ENCODE peak calls at places on chromosomes 6 and 20, in eight cellular contexts. D, M, K, I, F, V, C and T are unnamed samples.
A peak's percentile ranks its signal among the peaks of the same experiment; 100 is the strongest.

GRCh38 chr6:155530219-155530834 is 74.7 kb upstream of the NOX3 start:
- DNase-seq in D (peak; percentile 68), I (peak; percentile 10), M (no peak), V (no peak), C (no peak), K (no peak), F (peak; percentile 60), T (no peak)

GRCh38 chr6:47646689-47647088 is 51.7 kb upstream of the ADGRF4 start:
- DNase-seq in K (no peak), V (no peak), D (no peak), C (no peak), M (no peak), F (no peak), I (no peak), T (no peak)

GRCh38 chr20:32474009-32474716 is 111.0 kb downstream of the NOL4L start:
- DNase-seq in M (no peak), F (no peak), K (no peak), V (no peak), I (no peak), C (no peak), D (no peak), T (no peak)

GRCh38 chr6:7200598-7201443 is 93.1 kb downstream of the RREB1 start:
- DNase-seq in D (no peak), K (no peak), M (no peak), V (no peak), C (no peak), F (no peak), I (no peak), T (peak; percentile 93)

GRCh38 chr6:169723991-169724553 is at the start of gene PHF10:
- DNase-seq in V (peak; percentile 64), D (peak; percentile 45), C (peak; percentile 56), I (peak; percentile 51), F (no peak), K (no peak), M (peak; percentile 56), T (peak; percentile 22)

GRCh38 chr6:83879746-83880145 is 20.3 kb downstream of the CYB5R4 start:
- DNase-seq in K (no peak), V (no peak), C (no peak), I (no peak), M (no peak), D (no peak), F (no peak), T (no peak)

GRCh38 chr6:139823808-139824126 is 449.3 kb upstream of the CITED2 start:
- DNase-seq in K (no peak), I (no peak), V (no peak), C (no peak), D (no peak), F (no peak), M (no peak), T (no peak)

GRCh38 chr6:143549630-143550268 is 38.2 kb upstream of the FUCA2 start:
- DNase-seq in K (no peak), F (no peak), C (no peak), V (no peak), M (no peak), I (no peak), D (no peak), T (no peak)

GRCh38 chr6:38404900-38405556 is 234.7 kb downstream of the BTBD9 start:
- DNase-seq in I (no peak), M (no peak), V (no peak), K (no peak), D (peak; percentile 25), F (peak; percentile 7), C (no peak), T (peak; percentile 16)
- H3K4me1 ChIP-seq in I (no peaks in the 10 kb centered on the region), M (peaks cover 7% of the 10 kb centered on the region), V (no peaks in the 10 kb centered on the region), K (peaks cover 21% of the 10 kb centered on the region), D (no peaks in the 10 kb centered on the region), F (no peaks in the 10 kb centered on the region), C (peaks cover 10% of the 10 kb centered on the region), T (no peaks in the 10 kb centered on the region)

GRCh38 chr6:29965873-29966601 is 23.7 kb downstream of the HLA-A start:
- DNase-seq in V (peak; percentile 71), D (peak; percentile 53), C (peak; percentile 94), K (peak; percentile 31), F (peak; percentile 57), I (peak; percentile 54), M (no peak), T (peak; percentile 57)
- H3K4me1 ChIP-seq in V (peaks cover 30% of the 10 kb centered on the region), D (peaks cover 26% of the 10 kb centered on the region), C (peaks cover 20% of the 10 kb centered on the region), K (peaks cover 30% of the 10 kb centered on the region), F (peaks cover 5% of the 10 kb centered on the region), I (peaks cover 50% of the 10 kb centered on the region), M (peaks cover 11% of the 10 kb centered on the region), T (no peaks in the 10 kb centered on the region)

GRCh38 chr20:46006964-46007363 is 1.7 kb upstream of the MMP9 start:
- DNase-seq in F (no peak), V (no peak), I (no peak), M (no peak), D (no peak), K (no peak), C (no peak), T (no peak)

GRCh38 chr20:46011631-46012482 is 3.1 kb downstream of the MMP9 start:
- DNase-seq in M (no peak), C (no peak), I (no peak), D (peak; percentile 50), K (peak; percentile 38), F (peak; percentile 15), V (no peak), T (no peak)

GRCh38 chr20:46010491-46011405 is 2.0 kb downstream of the MMP9 start:
- DNase-seq in V (no peak), F (peak; percentile 7), M (no peak), D (no peak), C (no peak), K (no peak), I (peak; percentile 61), T (no peak)

GRCh38 chr20:46007671-46008070 is 1.0 kb upstream of the MMP9 start:
- DNase-seq in F (no peak), I (no peak), C (no peak), V (no peak), K (no peak), D (no peak), M (no peak), T (no peak)

GRCh38 chr20:46009847-46010246 is 1.1 kb downstream of the MMP9 start:
- DNase-seq in C (no peak), K (no peak), M (no peak), D (no peak), F (no peak), I (no peak), V (no peak), T (no peak)
- H3K4me1 ChIP-seq in C (no peaks in the 10 kb centered on the region), K (peaks cover 8% of the 10 kb centered on the region), M (peaks cover 6% of the 10 kb centered on the region), D (no peaks in the 10 kb centered on the region), F (no peaks in the 10 kb centered on the region), I (peaks cover 88% of the 10 kb centered on the region), V (peaks cover 73% of the 10 kb centered on the region), T (no peaks in the 10 kb centered on the region)

GRCh38 chr20:38426006-38426405 is 9.1 kb downstream of the SNHG17 start:
- DNase-seq in M (no peak), F (peak; percentile 95), V (no peak), D (peak; percentile 83), K (peak; percentile 76), C (no peak), I (no peak), T (no peak)

GRCh38 chr20:38427655-38428023 is 7.5 kb downstream of the SNHG17 start:
- DNase-seq in C (no peak), V (no peak), M (no peak), K (no peak), F (no peak), I (no peak), D (no peak), T (no peak)

GRCh38 chr20:38428800-38429199 is 6.3 kb downstream of the SNHG17 start:
- DNase-seq in M (no peak), I (no peak), V (no peak), K (no peak), F (no peak), D (no peak), C (no peak), T (no peak)

GRCh38 chr20:38424404-38424803 is 10.7 kb downstream of the SNHG17 start:
- DNase-seq in C (no peak), K (no peak), D (no peak), V (no peak), M (no peak), I (no peak), F (no peak), T (no peak)

GRCh38 chr20:38426498-38426897 is 8.6 kb downstream of the SNHG17 start:
- DNase-seq in D (no peak), V (no peak), C (no peak), I (no peak), K (no peak), M (no peak), F (no peak), T (no peak)
- H3K4me1 ChIP-seq in D (no peaks in the 10 kb centered on the region), V (no peaks in the 10 kb centered on the region), C (no peaks in the 10 kb centered on the region), I (peaks cover under 1% of the 10 kb centered on the region), K (peaks cover 31% of the 10 kb centered on the region), M (no peaks in the 10 kb centered on the region), F (peaks cover 12% of the 10 kb centered on the region), T (peaks cover 8% of the 10 kb centered on the region)